ENCODE peak calls at places on chromosomes 6 and 20, in seven cellular contexts. One of them, this sample, is unnamed.

GRCh38 chr6:140017470-140017869 is 643.0 kb upstream of the CITED2 start:
- DNase-seq in CD8-positive, alpha-beta memory T cell: no peak
- DNase-seq in upper lobe of left lung: no peak
- DNase-seq in IMR-90: no peak
- DNase-seq in mesendoderm: no peak
- DNase-seq in brain microvascular endothelial cell: no peak
- DNase-seq in breast epithelium: no peak
- DNase-seq in this sample: no peak

GRCh38 chr6:144158133-144158532 is 7.8 kb downstream of the STX11 start:
- DNase-seq in CD8-positive, alpha-beta memory T cell: no peak
- DNase-seq in brain microvascular endothelial cell: peak
- DNase-seq in upper lobe of left lung: no peak
- DNase-seq in mesendoderm: peak
- DNase-seq in IMR-90: peak
- DNase-seq in breast epithelium: no peak
- DNase-seq in this sample: no peak

GRCh38 chr6:26055670-26056582 is 31.3 kb upstream of the HFE start:
- DNase-seq in IMR-90: peak
- DNase-seq in CD8-positive, alpha-beta memory T cell: peak
- DNase-seq in mesendoderm: peak
- DNase-seq in brain microvascular endothelial cell: peak
- DNase-seq in breast epithelium: peak
- DNase-seq in upper lobe of left lung: peak
- DNase-seq in this sample: peak

GRCh38 chr6:8674088-8674487 is 238.7 kb upstream of the SLC35B3 start:
- DNase-seq in brain microvascular endothelial cell: no peak
- DNase-seq in mesendoderm: no peak
- DNase-seq in breast epithelium: no peak
- DNase-seq in upper lobe of left lung: no peak
- DNase-seq in CD8-positive, alpha-beta memory T cell: no peak
- DNase-seq in IMR-90: no peak
- DNase-seq in this sample: no peak

GRCh38 chr6:142384455-142385332 is 82.9 kb downstream of the ADGRG6 start:
- DNase-seq in breast epithelium: no peak
- DNase-seq in upper lobe of left lung: no peak
- DNase-seq in mesendoderm: no peak
- DNase-seq in IMR-90: peak
- DNase-seq in CD8-positive, alpha-beta memory T cell: no peak
- DNase-seq in brain microvascular endothelial cell: no peak
- DNase-seq in this sample: no peak

GRCh38 chr20:47360207-47360488 is 3.6 kb upstream of the ZMYND8 start:
- DNase-seq in breast epithelium: peak
- DNase-seq in upper lobe of left lung: peak
- DNase-seq in brain microvascular endothelial cell: no peak
- DNase-seq in CD8-positive, alpha-beta memory T cell: no peak
- DNase-seq in IMR-90: peak
- DNase-seq in mesendoderm: no peak
- DNase-seq in this sample: no peak

GRCh38 chr6:14079433-14079832 is 38.1 kb upstream of the CD83 start:
- DNase-seq in IMR-90: peak
- DNase-seq in CD8-positive, alpha-beta memory T cell: no peak
- DNase-seq in upper lobe of left lung: no peak
- DNase-seq in mesendoderm: no peak
- DNase-seq in brain microvascular endothelial cell: peak
- DNase-seq in breast epithelium: no peak
- DNase-seq in this sample: no peak

GRCh38 chr6:4776967-4777925 is 1.0 kb downstream of the CDYL start:
- DNase-seq in IMR-90: peak
- DNase-seq in brain microvascular endothelial cell: peak
- DNase-seq in upper lobe of left lung: peak
- DNase-seq in mesendoderm: peak
- DNase-seq in breast epithelium: no peak
- DNase-seq in CD8-positive, alpha-beta memory T cell: peak
- DNase-seq in this sample: no peak

GRCh38 chr20:38932457-38933120 is 6.4 kb downstream of the FAM83D start:
- DNase-seq in breast epithelium: no peak
- DNase-seq in mesendoderm: peak
- DNase-seq in CD8-positive, alpha-beta memory T cell: no peak
- DNase-seq in brain microvascular endothelial cell: peak
- DNase-seq in IMR-90: peak
- DNase-seq in upper lobe of left lung: no peak
- DNase-seq in this sample: no peak

GRCh38 chr6:166646716-166647115 is 19.7 kb upstream of the RPS6KA2 start:
- DNase-seq in upper lobe of left lung: no peak
- DNase-seq in breast epithelium: no peak
- DNase-seq in brain microvascular endothelial cell: no peak
- DNase-seq in IMR-90: no peak
- DNase-seq in CD8-positive, alpha-beta memory T cell: no peak
- DNase-seq in mesendoderm: no peak
- DNase-seq in this sample: no peak

GRCh38 chr6:152271681-152272464 is 365.3 kb downstream of the SYNE1 start:
- DNase-seq in mesendoderm: peak
- DNase-seq in breast epithelium: no peak
- DNase-seq in IMR-90: peak
- DNase-seq in brain microvascular endothelial cell: peak
- DNase-seq in upper lobe of left lung: no peak
- DNase-seq in CD8-positive, alpha-beta memory T cell: no peak
- DNase-seq in this sample: no peak

GRCh38 chr6:130625825-130626500 is 201.2 kb upstream of the SMLR1 start:
- DNase-seq in breast epithelium: no peak
- DNase-seq in mesendoderm: peak
- DNase-seq in CD8-positive, alpha-beta memory T cell: no peak
- DNase-seq in upper lobe of left lung: no peak
- DNase-seq in IMR-90: peak
- DNase-seq in brain microvascular endothelial cell: peak
- DNase-seq in this sample: no peak

GRCh38 chr6:3288711-3289663 is 30.2 kb downstream of the PSMG4 start:
- DNase-seq in mesendoderm: no peak
- DNase-seq in upper lobe of left lung: peak
- DNase-seq in CD8-positive, alpha-beta memory T cell: no peak
- DNase-seq in IMR-90: no peak
- DNase-seq in brain microvascular endothelial cell: no peak
- DNase-seq in breast epithelium: no peak
- DNase-seq in this sample: no peak

GRCh38 chr6:144330588-144330987 is 45.5 kb downstream of the UTRN start:
- DNase-seq in mesendoderm: peak
- DNase-seq in CD8-positive, alpha-beta memory T cell: no peak
- DNase-seq in breast epithelium: peak
- DNase-seq in brain microvascular endothelial cell: no peak
- DNase-seq in IMR-90: no peak
- DNase-seq in upper lobe of left lung: peak
- DNase-seq in this sample: no peak

GRCh38 chr6:134627707-134628106 is 309.8 kb upstream of the SGK1 start:
- DNase-seq in upper lobe of left lung: no peak
- DNase-seq in brain microvascular endothelial cell: no peak
- DNase-seq in mesendoderm: no peak
- DNase-seq in breast epithelium: no peak
- DNase-seq in IMR-90: no peak
- DNase-seq in CD8-positive, alpha-beta memory T cell: no peak
- DNase-seq in this sample: no peak

GRCh38 chr6:4125933-4126864 is 9.2 kb downstream of the ECI2 start:
- DNase-seq in upper lobe of left lung: no peak
- DNase-seq in CD8-positive, alpha-beta memory T cell: no peak
- DNase-seq in mesendoderm: peak
- DNase-seq in breast epithelium: no peak
- DNase-seq in brain microvascular endothelial cell: peak
- DNase-seq in IMR-90: peak
- DNase-seq in this sample: no peak

GRCh38 chr6:32885698-32886286 is 31.8 kb downstream of the PSMB9 start:
- DNase-seq in brain microvascular endothelial cell: no peak
- DNase-seq in CD8-positive, alpha-beta memory T cell: no peak
- DNase-seq in breast epithelium: no peak
- DNase-seq in upper lobe of left lung: no peak
- DNase-seq in mesendoderm: peak
- DNase-seq in IMR-90: peak
- DNase-seq in this sample: no peak

GRCh38 chr6:37539706-37540352 is 40.1 kb upstream of the CCDC167 start:
- DNase-seq in upper lobe of left lung: no peak
- DNase-seq in breast epithelium: no peak
- DNase-seq in CD8-positive, alpha-beta memory T cell: no peak
- DNase-seq in brain microvascular endothelial cell: no peak
- DNase-seq in IMR-90: peak
- DNase-seq in mesendoderm: no peak
- DNase-seq in this sample: no peak

GRCh38 chr20:3712279-3712873 is at the start of gene SIGLEC1:
- DNase-seq in brain microvascular endothelial cell: no peak
- DNase-seq in CD8-positive, alpha-beta memory T cell: no peak
- DNase-seq in IMR-90: no peak
- DNase-seq in upper lobe of left lung: peak
- DNase-seq in mesendoderm: no peak
- DNase-seq in breast epithelium: no peak
- DNase-seq in this sample: no peak

GRCh38 chr6:128979061-128979460 is 96.1 kb downstream of the LAMA2 start:
- DNase-seq in CD8-positive, alpha-beta memory T cell: no peak
- DNase-seq in upper lobe of left lung: no peak
- DNase-seq in breast epithelium: no peak
- DNase-seq in brain microvascular endothelial cell: no peak
- DNase-seq in mesendoderm: no peak
- DNase-seq in IMR-90: peak
- DNase-seq in this sample: no peak

GRCh38 chr6:16184554-16184953 is 53.8 kb upstream of the GMPR start:
- DNase-seq in brain microvascular endothelial cell: no peak
- DNase-seq in upper lobe of left lung: no peak
- DNase-seq in breast epithelium: no peak
- DNase-seq in CD8-positive, alpha-beta memory T cell: no peak
- DNase-seq in mesendoderm: no peak
- DNase-seq in IMR-90: no peak
- DNase-seq in this sample: no peak

GRCh38 chr6:137903274-137903932 is 36.3 kb downstream of the TNFAIP3 start:
- DNase-seq in mesendoderm: no peak
- DNase-seq in breast epithelium: no peak
- DNase-seq in IMR-90: no peak
- DNase-seq in CD8-positive, alpha-beta memory T cell: no peak
- DNase-seq in upper lobe of left lung: no peak
- DNase-seq in brain microvascular endothelial cell: no peak
- DNase-seq in this sample: no peak

GRCh38 chr6:153028963-153029362 is 26.5 kb upstream of the MTRF1L start:
- DNase-seq in breast epithelium: no peak
- DNase-seq in mesendoderm: no peak
- DNase-seq in IMR-90: no peak
- DNase-seq in upper lobe of left lung: no peak
- DNase-seq in brain microvascular endothelial cell: no peak
- DNase-seq in CD8-positive, alpha-beta memory T cell: no peak
- DNase-seq in this sample: no peak

GRCh38 chr6:132114201-132114860 is 163.2 kb upstream of the CCN2 start:
- DNase-seq in upper lobe of left lung: no peak
- DNase-seq in brain microvascular endothelial cell: no peak
- DNase-seq in breast epithelium: no peak
- DNase-seq in IMR-90: peak
- DNase-seq in CD8-positive, alpha-beta memory T cell: no peak
- DNase-seq in mesendoderm: no peak
- DNase-seq in this sample: no peak

GRCh38 chr6:56757585-56757984 is 114.9 kb upstream of the DST start:
- DNase-seq in upper lobe of left lung: peak
- DNase-seq in brain microvascular endothelial cell: no peak
- DNase-seq in CD8-positive, alpha-beta memory T cell: no peak
- DNase-seq in breast epithelium: no peak
- DNase-seq in IMR-90: peak
- DNase-seq in mesendoderm: peak
- DNase-seq in this sample: peak

GRCh38 chr6:127590344-127590743 is 13.4 kb downstream of the C6orf58 start:
- DNase-seq in CD8-positive, alpha-beta memory T cell: no peak
- DNase-seq in upper lobe of left lung: no peak
- DNase-seq in breast epithelium: no peak
- DNase-seq in mesendoderm: no peak
- DNase-seq in brain microvascular endothelial cell: no peak
- DNase-seq in IMR-90: no peak
- DNase-seq in this sample: no peak
- H3K27ac ChIP-seq in CD8-positive, alpha-beta memory T cell: no peak
- H3K27ac ChIP-seq in upper lobe of left lung: no peak
- H3K27ac ChIP-seq in breast epithelium: no peak
- H3K27ac ChIP-seq in mesendoderm: no peak
- H3K27ac ChIP-seq in brain microvascular endothelial cell: no peak
- H3K27ac ChIP-seq in IMR-90: no peak
- H3K27ac ChIP-seq in this sample: no peak

DNA sequence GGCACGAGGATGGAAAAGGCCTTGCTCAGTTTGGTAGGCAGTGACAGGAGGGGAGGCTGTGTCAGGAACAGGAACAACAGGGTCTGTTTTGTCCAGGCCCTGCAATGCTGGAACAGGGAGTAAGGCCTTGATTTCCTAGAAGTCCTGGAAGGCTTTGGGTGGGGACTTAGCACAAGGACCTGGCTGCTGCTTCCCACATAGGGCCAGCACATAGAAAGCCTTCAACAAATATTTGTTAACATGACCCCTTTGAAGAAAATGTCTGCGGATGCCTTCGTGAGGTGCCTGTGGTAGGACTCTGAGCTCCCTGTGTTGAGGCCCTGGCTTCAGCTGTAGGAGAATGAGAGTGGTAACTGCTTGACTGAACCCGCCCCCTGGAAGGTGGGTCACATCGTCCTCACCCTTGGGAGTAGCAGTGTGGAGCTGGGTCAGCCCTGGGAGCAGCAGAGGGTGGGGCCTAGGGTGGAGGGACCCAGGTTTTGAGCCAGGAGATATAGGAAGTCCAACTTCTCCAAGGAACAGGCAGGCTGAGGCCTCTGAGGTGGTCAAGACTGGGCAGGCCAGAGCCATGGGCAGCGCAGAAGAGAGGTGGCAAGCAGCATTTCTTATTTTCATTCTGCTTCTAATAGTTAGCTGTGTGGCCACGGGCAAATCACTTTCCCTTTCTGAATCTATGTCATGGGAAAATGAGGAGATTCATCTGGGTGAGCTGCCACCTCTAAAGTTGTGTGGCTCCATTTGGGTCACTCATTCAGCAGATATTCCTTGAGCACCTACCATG is 50.0 kb downstream of the CNBD2 start:
- DNase-seq in breast epithelium: no peak
- DNase-seq in upper lobe of left lung: no peak
- DNase-seq in brain microvascular endothelial cell: no peak
- DNase-seq in IMR-90: no peak
- DNase-seq in mesendoderm: no peak
- DNase-seq in CD8-positive, alpha-beta memory T cell: no peak
- DNase-seq in this sample: no peak
- H3K27ac ChIP-seq in breast epithelium: peak
- H3K27ac ChIP-seq in upper lobe of left lung: peak
- H3K27ac ChIP-seq in brain microvascular endothelial cell: no peak
- H3K27ac ChIP-seq in IMR-90: peak
- H3K27ac ChIP-seq in mesendoderm: no peak
- H3K27ac ChIP-seq in CD8-positive, alpha-beta memory T cell: no peak
- H3K27ac ChIP-seq in this sample: no peak

GRCh38 chr6:43933111-43933885 is 163.3 kb downstream of the VEGFA start:
- DNase-seq in IMR-90: peak
- DNase-seq in mesendoderm: no peak
- DNase-seq in brain microvascular endothelial cell: no peak
- DNase-seq in CD8-positive, alpha-beta memory T cell: no peak
- DNase-seq in breast epithelium: peak
- DNase-seq in upper lobe of left lung: no peak
- DNase-seq in this sample: no peak
- H3K27ac ChIP-seq in IMR-90: peak
- H3K27ac ChIP-seq in mesendoderm: no peak
- H3K27ac ChIP-seq in brain microvascular endothelial cell: no peak
- H3K27ac ChIP-seq in CD8-positive, alpha-beta memory T cell: no peak
- H3K27ac ChIP-seq in breast epithelium: no peak
- H3K27ac ChIP-seq in upper lobe of left lung: no peak
- H3K27ac ChIP-seq in this sample: no peak

DNA sequence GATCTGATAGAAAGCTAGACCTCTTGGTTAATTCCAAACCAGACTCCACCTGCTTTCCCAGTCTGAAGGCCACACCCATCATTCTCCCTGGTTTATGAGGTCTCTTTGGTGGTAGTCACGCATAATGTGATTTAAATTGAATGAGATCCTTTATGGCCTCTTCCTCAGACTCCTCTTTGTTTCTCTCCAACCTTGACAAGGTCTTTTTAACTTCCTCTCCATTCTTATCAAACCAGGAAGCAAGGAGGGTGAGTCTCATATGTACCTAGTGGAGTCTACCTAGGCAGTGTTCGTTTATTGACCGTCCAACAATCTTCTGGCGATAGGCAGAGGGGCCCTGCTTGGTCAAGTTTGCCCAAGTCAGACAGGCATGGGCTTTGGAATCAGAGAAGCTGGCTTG is 184.2 kb upstream of the LAMP5 start:
- DNase-seq in IMR-90: no peak
- DNase-seq in breast epithelium: no peak
- DNase-seq in CD8-positive, alpha-beta memory T cell: no peak
- DNase-seq in mesendoderm: peak
- DNase-seq in upper lobe of left lung: no peak
- DNase-seq in brain microvascular endothelial cell: no peak
- DNase-seq in this sample: no peak
- H3K27ac ChIP-seq in IMR-90: no peak
- H3K27ac ChIP-seq in breast epithelium: no peak
- H3K27ac ChIP-seq in CD8-positive, alpha-beta memory T cell: no peak
- H3K27ac ChIP-seq in mesendoderm: no peak
- H3K27ac ChIP-seq in upper lobe of left lung: no peak
- H3K27ac ChIP-seq in brain microvascular endothelial cell: no peak
- H3K27ac ChIP-seq in this sample: no peak